ENCODE peak calls at places on chromosomes 7 and 10, in five cellular contexts. One of them, this sample, is unnamed.

GRCh38 chr10:75977146-75977545 is 545.7 kb downstream of the LRMDA start:
- DNase-seq in IMR-90: no peak
- DNase-seq in K562: no peak
- DNase-seq in SK-N-SH: no peak
- DNase-seq in GM12878: no peak
- DNase-seq in this sample: no peak

GRCh38 chr10:86688398-86688921 is 20.1 kb downstream of the LDB3 start:
- DNase-seq in IMR-90: peak; percentile 70
- DNase-seq in K562: peak; percentile 71
- DNase-seq in SK-N-SH: peak; percentile 82
- DNase-seq in GM12878: no peak
- DNase-seq in this sample: peak; percentile 63

GRCh38 chr10:130963786-130964522 is 347.6 kb downstream of the TCERG1L start:
- DNase-seq in IMR-90: no peak
- DNase-seq in K562: no peak
- DNase-seq in SK-N-SH: no peak
- DNase-seq in GM12878: no peak
- DNase-seq in this sample: no peak

GRCh38 chr10:115826391-115826790 is 446.6 kb downstream of the GFRA1 start:
- DNase-seq in IMR-90: peak; percentile 42
- DNase-seq in K562: no peak
- DNase-seq in SK-N-SH: no peak
- DNase-seq in GM12878: no peak
- DNase-seq in this sample: no peak

GRCh38 chr7:7861211-7861633 is 107.4 kb upstream of the GLCCI1 start:
- DNase-seq in IMR-90: peak; percentile 87
- DNase-seq in K562: no peak
- DNase-seq in SK-N-SH: no peak
- DNase-seq in GM12878: no peak
- DNase-seq in this sample: peak; percentile 2

GRCh38 chr10:506451-507354 is 182.8 kb downstream of the DIP2C start:
- DNase-seq in IMR-90: no peak
- DNase-seq in K562: no peak
- DNase-seq in SK-N-SH: no peak
- DNase-seq in GM12878: no peak
- DNase-seq in this sample: no peak

GRCh38 chr7:121181357-121181756 is 147.4 kb upstream of the WNT16 start:
- DNase-seq in IMR-90: no peak
- DNase-seq in K562: no peak
- DNase-seq in SK-N-SH: no peak
- DNase-seq in GM12878: no peak
- DNase-seq in this sample: no peak

GRCh38 chr10:118621304-118621942 is 26.0 kb upstream of the PRLHR start:
- DNase-seq in IMR-90: no peak
- DNase-seq in K562: no peak
- DNase-seq in SK-N-SH: peak; percentile 33
- DNase-seq in GM12878: no peak
- DNase-seq in this sample: no peak

GRCh38 chr7:2668401-2668800 is 19.6 kb upstream of the AMZ1 start:
- DNase-seq in IMR-90: peak; percentile 91
- DNase-seq in K562: no peak
- DNase-seq in SK-N-SH: no peak
- DNase-seq in GM12878: no peak
- DNase-seq in this sample: peak; percentile 51

GRCh38 chr7:33447980-33448379 is 318.6 kb downstream of the BBS9 start:
- DNase-seq in IMR-90: no peak
- DNase-seq in K562: no peak
- DNase-seq in SK-N-SH: no peak
- DNase-seq in GM12878: no peak
- DNase-seq in this sample: no peak

GRCh38 chr7:1668932-1669485 is 1.1 kb upstream of the ELFN1 start:
- DNase-seq in IMR-90: peak; percentile 20
- DNase-seq in K562: peak; percentile 45
- DNase-seq in SK-N-SH: peak; percentile 58
- DNase-seq in GM12878: no peak
- DNase-seq in this sample: no peak

DNA sequence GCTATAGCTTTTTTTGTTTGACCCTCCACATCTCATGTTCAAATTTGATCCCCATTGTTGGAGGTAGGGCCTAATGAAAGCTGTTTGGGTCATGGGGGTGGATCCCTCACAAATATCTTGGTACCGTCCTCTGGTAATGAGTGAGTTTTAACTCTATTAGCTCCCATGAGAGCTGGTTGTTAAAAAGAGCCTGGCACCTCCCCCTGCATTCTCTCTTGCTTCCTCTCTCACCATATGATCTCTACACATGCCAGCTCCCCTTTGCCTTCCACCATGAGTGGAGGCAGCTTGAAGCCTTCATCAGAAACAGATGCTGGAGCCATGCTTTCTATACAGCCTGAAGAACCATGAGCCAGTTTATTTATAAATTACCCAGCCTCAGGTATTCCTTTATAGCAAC is 43.0 kb upstream of the IMMP2L start:
- DNase-seq in IMR-90: no peak
- DNase-seq in K562: no peak
- DNase-seq in SK-N-SH: no peak
- DNase-seq in GM12878: no peak
- DNase-seq in this sample: no peak
- TF ChIP-seq USF2 in IMR-90: no peak
- TF ChIP-seq USF2 in K562: no peak
- TF ChIP-seq USF2 in SK-N-SH: no peak
- TF ChIP-seq USF2 in GM12878: no peak
- TF ChIP-seq USF2 in this sample: no peak

GRCh38 chr7:134327896-134328295 is 11.2 kb upstream of the SLC35B4 start:
- DNase-seq in IMR-90: peak; percentile 56
- DNase-seq in K562: peak; percentile 91
- DNase-seq in SK-N-SH: peak; percentile 47
- DNase-seq in GM12878: peak; percentile 42
- DNase-seq in this sample: peak; percentile 71
- TF ChIP-seq RCOR1 in IMR-90: no peak
- TF ChIP-seq RCOR1 in K562: no peak
- TF ChIP-seq RCOR1 in SK-N-SH: no peak
- TF ChIP-seq RCOR1 in GM12878: no peak
- TF ChIP-seq RCOR1 in this sample: no peak

GRCh38 chr10:98957801-98958200 is 277.9 kb downstream of the HPSE2 start:
- DNase-seq in IMR-90: peak; percentile 78
- DNase-seq in K562: no peak
- DNase-seq in SK-N-SH: no peak
- DNase-seq in GM12878: no peak
- DNase-seq in this sample: no peak

GRCh38 chr10:98959486-98959885 is 276.2 kb downstream of the HPSE2 start:
- DNase-seq in IMR-90: no peak
- DNase-seq in K562: no peak
- DNase-seq in SK-N-SH: no peak
- DNase-seq in GM12878: no peak
- DNase-seq in this sample: no peak

GRCh38 chr10:98956576-98957260 is 278.9 kb downstream of the HPSE2 start:
- DNase-seq in IMR-90: peak; percentile 73
- DNase-seq in K562: no peak
- DNase-seq in SK-N-SH: no peak
- DNase-seq in GM12878: no peak
- DNase-seq in this sample: no peak
- TF ChIP-seq USF2 in IMR-90: no peak
- TF ChIP-seq USF2 in K562: no peak
- TF ChIP-seq USF2 in SK-N-SH: no peak
- TF ChIP-seq USF2 in GM12878: no peak
- TF ChIP-seq USF2 in this sample: no peak

GRCh38 chr10:12600652-12601051 is 251.3 kb downstream of the CAMK1D start:
- DNase-seq in IMR-90: no peak
- DNase-seq in K562: no peak
- DNase-seq in SK-N-SH: no peak
- DNase-seq in GM12878: no peak
- DNase-seq in this sample: no peak

GRCh38 chr10:12606461-12606860 is 257.1 kb downstream of the CAMK1D start:
- DNase-seq in IMR-90: no peak
- DNase-seq in K562: no peak
- DNase-seq in SK-N-SH: no peak
- DNase-seq in GM12878: no peak
- DNase-seq in this sample: no peak

GRCh38 chr10:12605580-12606405 is 256.4 kb downstream of the CAMK1D start:
- DNase-seq in IMR-90: peak; percentile 60
- DNase-seq in K562: no peak
- DNase-seq in SK-N-SH: no peak
- DNase-seq in GM12878: no peak
- DNase-seq in this sample: peak; percentile 85

GRCh38 chr10:12602557-12602956 is 253.2 kb downstream of the CAMK1D start:
- DNase-seq in IMR-90: no peak
- DNase-seq in K562: no peak
- DNase-seq in SK-N-SH: no peak
- DNase-seq in GM12878: no peak
- DNase-seq in this sample: no peak

GRCh38 chr10:12603766-12604470 is 254.6 kb downstream of the CAMK1D start:
- DNase-seq in IMR-90: no peak
- DNase-seq in K562: no peak
- DNase-seq in SK-N-SH: no peak
- DNase-seq in GM12878: no peak
- DNase-seq in this sample: no peak
- TF ChIP-seq RCOR1 in IMR-90: no peak
- TF ChIP-seq RCOR1 in K562: no peak
- TF ChIP-seq RCOR1 in SK-N-SH: no peak
- TF ChIP-seq RCOR1 in GM12878: no peak
- TF ChIP-seq RCOR1 in this sample: no peak